ENCODE peak calls at places on chromosomes 5 and 9, in seven cellular contexts. One of them, this sample, is unnamed.

GRCh38 chr9:70462300-70462699 is 47.8 kb upstream of the KLF9 start:
- DNase-seq in HEK293T: no peak
- DNase-seq in activated CD4-positive, alpha-beta T cell treated with anti-CD3 and anti-CD28 coated beads, Interleukin-2, amount 10 ng/mL, durations not matched to agents 7 days and 5 days: no peak
- DNase-seq in left cardiac atrium: no peak
- DNase-seq in kidney tubule cell: no peak
- DNase-seq in H4: no peak
- DNase-seq in neural progenitor cell: no peak
- DNase-seq in this sample: no peak

GRCh38 chr5:28012538-28012937 is 974.2 kb upstream of the CDH9 start:
- DNase-seq in HEK293T: peak; percentile 48
- DNase-seq in activated CD4-positive, alpha-beta T cell treated with anti-CD3 and anti-CD28 coated beads, Interleukin-2, amount 10 ng/mL, durations not matched to agents 7 days and 5 days: no peak
- DNase-seq in left cardiac atrium: no peak
- DNase-seq in kidney tubule cell: no peak
- DNase-seq in H4: peak; percentile 70
- DNase-seq in neural progenitor cell: no peak
- DNase-seq in this sample: no peak

GRCh38 chr5:139689631-139690384 is 41.7 kb downstream of the CXXC5 start:
- DNase-seq in HEK293T: no peak
- DNase-seq in activated CD4-positive, alpha-beta T cell treated with anti-CD3 and anti-CD28 coated beads, Interleukin-2, amount 10 ng/mL, durations not matched to agents 7 days and 5 days: peak; percentile 44
- DNase-seq in left cardiac atrium: no peak
- DNase-seq in kidney tubule cell: peak; percentile 47
- DNase-seq in H4: no peak
- DNase-seq in neural progenitor cell: no peak
- DNase-seq in this sample: no peak

GRCh38 chr5:115461093-115461492 is 83.5 kb downstream of the FEM1C start:
- DNase-seq in HEK293T: no peak
- DNase-seq in activated CD4-positive, alpha-beta T cell treated with anti-CD3 and anti-CD28 coated beads, Interleukin-2, amount 10 ng/mL, durations not matched to agents 7 days and 5 days: no peak
- DNase-seq in left cardiac atrium: no peak
- DNase-seq in kidney tubule cell: no peak
- DNase-seq in H4: no peak
- DNase-seq in neural progenitor cell: no peak
- DNase-seq in this sample: no peak

GRCh38 chr9:132242621-132243155 is 80.8 kb downstream of the NTNG2 start:
- DNase-seq in HEK293T: no peak
- DNase-seq in activated CD4-positive, alpha-beta T cell treated with anti-CD3 and anti-CD28 coated beads, Interleukin-2, amount 10 ng/mL, durations not matched to agents 7 days and 5 days: no peak
- DNase-seq in left cardiac atrium: no peak
- DNase-seq in kidney tubule cell: no peak
- DNase-seq in H4: no peak
- DNase-seq in neural progenitor cell: peak; percentile 54
- DNase-seq in this sample: no peak

GRCh38 chr9:36134761-36135505 is 1.6 kb upstream of the GLIPR2 start:
- DNase-seq in HEK293T: no peak
- DNase-seq in activated CD4-positive, alpha-beta T cell treated with anti-CD3 and anti-CD28 coated beads, Interleukin-2, amount 10 ng/mL, durations not matched to agents 7 days and 5 days: no peak
- DNase-seq in left cardiac atrium: no peak
- DNase-seq in kidney tubule cell: no peak
- DNase-seq in H4: no peak
- DNase-seq in neural progenitor cell: no peak
- DNase-seq in this sample: no peak

GRCh38 chr5:177085985-177086917 is at the start of gene FGFR4:
- DNase-seq in HEK293T: peak; percentile 98
- DNase-seq in activated CD4-positive, alpha-beta T cell treated with anti-CD3 and anti-CD28 coated beads, Interleukin-2, amount 10 ng/mL, durations not matched to agents 7 days and 5 days: peak; percentile 59
- DNase-seq in left cardiac atrium: peak; percentile 64
- DNase-seq in kidney tubule cell: peak; percentile 28
- DNase-seq in H4: no peak
- DNase-seq in neural progenitor cell: peak; percentile 96
- DNase-seq in this sample: peak; percentile 14

GRCh38 chr5:149748471-149749094 is 18.5 kb downstream of the PPARGC1B start:
- DNase-seq in HEK293T: no peak
- DNase-seq in activated CD4-positive, alpha-beta T cell treated with anti-CD3 and anti-CD28 coated beads, Interleukin-2, amount 10 ng/mL, durations not matched to agents 7 days and 5 days: no peak
- DNase-seq in left cardiac atrium: no peak
- DNase-seq in kidney tubule cell: no peak
- DNase-seq in H4: no peak
- DNase-seq in neural progenitor cell: no peak
- DNase-seq in this sample: no peak

GRCh38 chr9:84123648-84124406 is 143.2 kb downstream of the RMI1 start:
- DNase-seq in HEK293T: no peak
- DNase-seq in activated CD4-positive, alpha-beta T cell treated with anti-CD3 and anti-CD28 coated beads, Interleukin-2, amount 10 ng/mL, durations not matched to agents 7 days and 5 days: no peak
- DNase-seq in left cardiac atrium: no peak
- DNase-seq in kidney tubule cell: no peak
- DNase-seq in H4: no peak
- DNase-seq in neural progenitor cell: no peak
- DNase-seq in this sample: no peak

GRCh38 chr5:59789197-59789596 is 104.3 kb downstream of the PDE4D start:
- DNase-seq in HEK293T: no peak
- DNase-seq in activated CD4-positive, alpha-beta T cell treated with anti-CD3 and anti-CD28 coated beads, Interleukin-2, amount 10 ng/mL, durations not matched to agents 7 days and 5 days: no peak
- DNase-seq in left cardiac atrium: no peak
- DNase-seq in kidney tubule cell: no peak
- DNase-seq in H4: no peak
- DNase-seq in neural progenitor cell: no peak
- DNase-seq in this sample: no peak

GRCh38 chr9:114308361-114308950 is 14.4 kb upstream of the ORM1 start:
- DNase-seq in HEK293T: no peak
- DNase-seq in activated CD4-positive, alpha-beta T cell treated with anti-CD3 and anti-CD28 coated beads, Interleukin-2, amount 10 ng/mL, durations not matched to agents 7 days and 5 days: no peak
- DNase-seq in left cardiac atrium: no peak
- DNase-seq in kidney tubule cell: no peak
- DNase-seq in H4: no peak
- DNase-seq in neural progenitor cell: no peak
- DNase-seq in this sample: no peak

GRCh38 chr5:156147948-156148285 is 179.0 kb upstream of the SGCD start:
- DNase-seq in HEK293T: no peak
- DNase-seq in activated CD4-positive, alpha-beta T cell treated with anti-CD3 and anti-CD28 coated beads, Interleukin-2, amount 10 ng/mL, durations not matched to agents 7 days and 5 days: no peak
- DNase-seq in left cardiac atrium: no peak
- DNase-seq in kidney tubule cell: peak; percentile 57
- DNase-seq in H4: no peak
- DNase-seq in neural progenitor cell: no peak
- DNase-seq in this sample: no peak

This sample was measured in brain microvascular endothelial cell.